ENCODE peak calls at places on chromosomes 5 and 9, in four cellular contexts. J is hepatocyte, H is IMR-90, W is heart right ventricle. C is an unnamed sample.
A peak's percentile ranks its signal among the peaks of the same experiment; 100 is the strongest.

GRCh38 chr9:110936719-110937452 is 101.4 kb downstream of the LPAR1 start:
- DNase-seq in J (no peak), H (peak; percentile 87), W (no peak), C (no peak)

GRCh38 chr5:174204914-174205313 is 159.4 kb downstream of the NSG2 start:
- DNase-seq in J (peak; percentile 31), H (no peak), W (no peak), C (no peak)

GRCh38 chr5:16792278-16793275 is 143.5 kb downstream of the MYO10 start:
- DNase-seq in J (no peak), H (no peak), W (no peak), C (no peak)

GRCh38 chr5:160978944-160979343 is 126.9 kb upstream of the ATP10B start:
- DNase-seq in J (no peak), H (no peak), W (no peak), C (no peak)

GRCh38 chr9:133403766-133404439 is 13.9 kb downstream of the REXO4 start:
- DNase-seq in J (peak; percentile 49), H (no peak), W (no peak), C (no peak)

GRCh38 chr5:39948867-39949468 is 524.2 kb upstream of the DAB2 start:
- DNase-seq in J (peak; percentile 86), H (peak; percentile 76), W (peak; percentile 64), C (no peak)

GRCh38 chr5:44875661-44876250 is 67.0 kb downstream of the MRPS30 start:
- DNase-seq in J (peak; percentile 28), H (peak; percentile 52), W (no peak), C (no peak)

GRCh38 chr9:130122465-130122864 is 49.7 kb upstream of the NCS1 start:
- DNase-seq in J (no peak), H (no peak), W (no peak), C (no peak)

GRCh38 chr5:132050661-132051371 is 9.6 kb upstream of the IL3 start:
- DNase-seq in J (no peak), H (no peak), W (no peak), C (peak; percentile 86)

GRCh38 chr9:14212116-14212515 is 101.8 kb downstream of the NFIB start:
- DNase-seq in J (no peak), H (peak; percentile 73), W (no peak), C (no peak)

GRCh38 chr9:32177389-32177788 is 207.1 kb upstream of the ACO1 start:
- DNase-seq in J (no peak), H (no peak), W (no peak), C (no peak)

GRCh38 chr9:70315389-70315788 is 56.6 kb downstream of the SMC5 start:
- DNase-seq in J (no peak), H (peak; percentile 59), W (no peak), C (no peak)

GRCh38 chr5:175672976-175673648 is 15.2 kb downstream of the HRH2 start:
- DNase-seq in J (no peak), H (no peak), W (no peak), C (no peak)

GRCh38 chr9:90420714-90421513 is 221.7 kb downstream of the DIRAS2 start:
- DNase-seq in J (no peak), H (no peak), W (no peak), C (no peak)

GRCh38 chr5:169631360-169631759 is 5.7 kb upstream of the DOCK2 start:
- DNase-seq in J (no peak), H (peak; percentile 65), W (no peak), C (no peak)

GRCh38 chr9:70065572-70065971 is 21.9 kb downstream of the MAMDC2 start:
- DNase-seq in J (no peak), H (no peak), W (no peak), C (no peak)

GRCh38 chr5:124661317-124662141 is 84.9 kb downstream of the ZNF608 start:
- DNase-seq in J (peak; percentile 85), H (peak; percentile 92), W (no peak), C (peak; percentile 72)

GRCh38 chr9:123925820-123926219 is 4.1 kb downstream of the DENND1A start:
- DNase-seq in J (no peak), H (peak; percentile 39), W (no peak), C (peak; percentile 21)

GRCh38 chr5:86885489-86886225 is 267.9 kb downstream of the COX7C start:
- DNase-seq in J (no peak), H (no peak), W (peak; percentile 7), C (no peak)

GRCh38 chr9:92173318-92173717 is 58.1 kb upstream of the SPTLC1 start:
- DNase-seq in J (no peak), H (no peak), W (no peak), C (no peak)

GRCh38 chr5:174425271-174425963 is 299.0 kb upstream of the MSX2 start:
- DNase-seq in J (peak; percentile 20), H (no peak), W (no peak), C (peak; percentile 78)

GRCh38 chr9:133449760-133450159 is 10.0 kb upstream of the CACFD1 start:
- DNase-seq in J (peak; percentile 44), H (no peak), W (no peak), C (no peak)

GRCh38 chr5:61162832-61163567 is 732 bp upstream of the SMIM15 start:
- DNase-seq in J (no peak), H (peak; percentile 36), W (peak; percentile 15), C (no peak)

GRCh38 chr9:128372188-128372641 is 1.0 kb downstream of the URM1 start:
- DNase-seq in J (no peak), H (no peak), W (no peak), C (no peak)

GRCh38 chr5:132471944-132472343 is 18.6 kb downstream of the IRF1 start:
- DNase-seq in J (no peak), H (no peak), W (no peak), C (no peak)

GRCh38 chr9:136978073-136978864 is 965 bp downstream of the PTGDS start:
- DNase-seq in J (peak; percentile 79), H (peak; percentile 25), W (peak; percentile 89), C (no peak)

GRCh38 chr5:74953961-74954720 is 88.0 kb upstream of the FAM169A start:
- DNase-seq in J (peak; percentile 24), H (peak; percentile 77), W (no peak), C (no peak)

GRCh38 chr5:57804007-57804444 is 321.4 kb upstream of the ACTBL2 start:
- DNase-seq in J (no peak), H (peak; percentile 83), W (no peak), C (no peak)

GRCh38 chr5:160434022-160434531 is 12.4 kb downstream of the PTTG1 start:
- DNase-seq in J (peak; percentile 64), H (no peak), W (no peak), C (no peak)

GRCh38 chr5:57805732-57806131 is 323.1 kb upstream of the ACTBL2 start:
- DNase-seq in J (no peak), H (peak; percentile 83), W (no peak), C (no peak)

GRCh38 chr5:75023368-75024159 is 28.8 kb downstream of the GCNT4 start:
- DNase-seq in J (no peak), H (peak; percentile 23), W (no peak), C (peak; percentile 17)

GRCh38 chr9:75712690-75713089 is 177.8 kb upstream of the PCSK5 start:
- DNase-seq in J (no peak), H (no peak), W (no peak), C (no peak)

GRCh38 chr5:57779383-57780223 is 297.0 kb upstream of the ACTBL2 start:
- DNase-seq in J (peak; percentile 73), H (peak; percentile 83), W (peak; percentile 56), C (no peak)

GRCh38 chr5:62354028-62354874 is 48.2 kb downstream of the KIF2A start:
- DNase-seq in J (peak; percentile 72), H (peak; percentile 65), W (peak; percentile 17), C (no peak)

DNA sequence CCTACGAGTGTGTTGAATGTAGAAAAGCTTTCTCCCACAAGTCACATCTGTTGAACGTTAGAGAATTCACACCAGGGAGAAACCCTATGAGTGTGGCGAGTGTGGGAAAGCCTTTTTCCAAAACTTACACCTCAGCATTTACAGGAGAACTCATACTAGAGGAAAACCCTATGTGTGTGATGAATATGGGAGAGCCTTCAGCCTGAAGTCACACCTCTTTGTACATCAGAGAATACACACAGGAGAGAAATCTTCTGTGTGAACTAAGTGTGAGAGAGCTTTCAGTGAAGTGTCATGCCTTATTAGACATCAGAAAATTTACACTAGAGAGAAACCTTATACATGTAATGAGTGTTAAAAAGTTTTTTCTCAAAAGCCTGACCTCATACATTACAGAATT is 41.8 kb upstream of the GPX3 start:
- DNase-seq in J (no peak), H (no peak), W (no peak), C (no peak)
- H3K9me3 ChIP-seq in J (no peaks in the 10 kb centered on the region), H (peaks cover 12% of the 10 kb centered on the region), W (no peaks in the 10 kb centered on the region), C (peaks cover 3% of the 10 kb centered on the region)

GRCh38 chr5:138563340-138564118 is 11.7 kb downstream of the HSPA9 start:
- DNase-seq in J (no peak), H (no peak), W (no peak), C (no peak)

GRCh38 chr5:138564242-138564641 is 11.0 kb downstream of the HSPA9 start:
- DNase-seq in J (no peak), H (no peak), W (no peak), C (no peak)

GRCh38 chr5:138566792-138567191 is 8.4 kb downstream of the HSPA9 start:
- DNase-seq in J (no peak), H (no peak), W (no peak), C (no peak)

GRCh38 chr5:138568061-138568824 is 7.0 kb downstream of the HSPA9 start:
- DNase-seq in J (no peak), H (peak; percentile 72), W (no peak), C (no peak)

GRCh38 chr5:138565100-138565821 is 9.9 kb downstream of the HSPA9 start:
- DNase-seq in J (no peak), H (no peak), W (no peak), C (no peak)
- H3K36me3 ChIP-seq in J (no peaks in the 10 kb centered on the region), H (peaks cover 60% of the 10 kb centered on the region), W (peaks cover 3% of the 10 kb centered on the region), C (peaks cover 71% of the 10 kb centered on the region)

GRCh38 chr5:4370218-4370617 is 769.9 kb upstream of the ADAMTS16 start:
- DNase-seq in J (no peak), H (no peak), W (no peak), C (no peak)

GRCh38 chr5:4372481-4372880 is 767.6 kb upstream of the ADAMTS16 start:
- DNase-seq in J (no peak), H (no peak), W (no peak), C (no peak)

GRCh38 chr5:4375640-4376039 is 764.5 kb upstream of the ADAMTS16 start:
- DNase-seq in J (no peak), H (no peak), W (no peak), C (no peak)

GRCh38 chr5:4373051-4373450 is 767.1 kb upstream of the ADAMTS16 start:
- DNase-seq in J (no peak), H (no peak), W (no peak), C (no peak)

DNA sequence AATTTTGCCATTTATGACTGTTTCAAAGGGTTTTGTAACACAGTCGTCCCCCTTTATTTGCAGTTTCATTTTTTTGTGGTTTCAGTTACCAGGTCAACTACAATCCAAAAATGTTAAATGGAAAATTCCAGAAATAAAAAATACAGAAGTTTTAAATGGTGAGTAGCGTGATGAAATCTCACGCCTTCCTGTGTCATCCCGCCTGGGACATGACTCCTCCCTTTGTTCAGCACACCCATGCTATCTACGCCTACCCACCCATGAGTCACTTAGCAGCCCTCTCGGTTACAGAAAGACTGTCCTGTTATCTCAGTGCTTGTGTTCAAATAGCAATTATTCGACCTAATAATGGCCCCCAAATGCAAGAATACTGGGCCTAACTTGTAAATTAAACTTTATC is 765.3 kb upstream of the ADAMTS16 start:
- DNase-seq in J (no peak), H (no peak), W (no peak), C (no peak)
- H3K9me3 ChIP-seq in J (no peaks in the 10 kb centered on the region), H (peaks cover 16% of the 10 kb centered on the region), W (no peaks in the 10 kb centered on the region), C (no peaks in the 10 kb centered on the region)

DNA sequence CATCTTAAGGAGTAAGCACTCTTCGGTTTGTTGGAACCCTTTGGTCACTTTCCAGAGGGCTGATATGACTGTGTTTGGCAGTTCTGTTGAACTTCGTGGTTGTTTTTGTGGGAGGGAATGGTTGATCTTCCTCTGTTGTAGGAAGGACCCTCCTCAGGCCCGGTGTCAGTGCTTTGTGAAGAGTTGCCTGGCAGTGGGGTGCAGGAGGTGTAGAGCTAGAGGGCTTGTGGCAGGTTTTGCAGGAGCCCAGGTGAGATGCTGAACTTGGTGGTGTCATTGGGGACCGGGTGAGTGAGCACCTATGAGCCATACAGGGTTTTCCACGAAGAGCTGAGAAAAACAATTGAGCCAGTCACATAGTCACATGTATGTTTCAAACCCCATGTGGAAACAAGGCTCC is 27.2 kb downstream of the SECISBP2 start:
- DNase-seq in J (no peak), H (no peak), W (no peak), C (peak; percentile 68)
- H3K36me3 ChIP-seq in J (peaks cover 18% of the 10 kb centered on the region), H (peaks cover 56% of the 10 kb centered on the region), W (peaks cover 5% of the 10 kb centered on the region), C (peaks cover 99% of the 10 kb centered on the region)